ENCODE peak calls at places on chromosomes 2 and 18, in seven cellular contexts. One of them, this sample, is unnamed.

GRCh38 chr2:232884001-232884421 is 13.9 kb downstream of the SNORC start:
- DNase-seq in GM04504: no peak
- DNase-seq in ELR: no peak
- DNase-seq in NCI-H1092: no peak
- DNase-seq in hypothalamus: no peak
- DNase-seq in AG10803: no peak
- DNase-seq in H54: no peak
- DNase-seq in this sample: no peak

GRCh38 chr2:134718956-134719814 is at the start of gene TMEM163:
- DNase-seq in hypothalamus: peak; percentile 13
- DNase-seq in GM04504: no peak
- DNase-seq in AG10803: no peak
- DNase-seq in H54: no peak
- DNase-seq in ELR: no peak
- DNase-seq in NCI-H1092: peak; percentile 42
- DNase-seq in this sample: no peak

GRCh38 chr18:76935722-76936337 is 113.5 kb downstream of the ZNF236 start:
- DNase-seq in NCI-H1092: no peak
- DNase-seq in AG10803: no peak
- DNase-seq in ELR: no peak
- DNase-seq in H54: no peak
- DNase-seq in hypothalamus: no peak
- DNase-seq in GM04504: no peak
- DNase-seq in this sample: no peak

GRCh38 chr2:1402064-1402463 is 11.2 kb upstream of the TPO start:
- DNase-seq in NCI-H1092: no peak
- DNase-seq in ELR: no peak
- DNase-seq in hypothalamus: no peak
- DNase-seq in GM04504: no peak
- DNase-seq in AG10803: no peak
- DNase-seq in H54: no peak
- DNase-seq in this sample: no peak

GRCh38 chr2:192267484-192267883 is 72.8 kb upstream of the TMEFF2 start:
- DNase-seq in NCI-H1092: no peak
- DNase-seq in ELR: peak; percentile 92
- DNase-seq in AG10803: peak; percentile 72
- DNase-seq in H54: peak; percentile 5
- DNase-seq in hypothalamus: no peak
- DNase-seq in GM04504: peak; percentile 46
- DNase-seq in this sample: no peak

GRCh38 chr2:214569419-214570035 is 158.7 kb downstream of the VWC2L start:
- DNase-seq in NCI-H1092: no peak
- DNase-seq in ELR: no peak
- DNase-seq in GM04504: no peak
- DNase-seq in hypothalamus: no peak
- DNase-seq in H54: no peak
- DNase-seq in AG10803: no peak
- DNase-seq in this sample: no peak

GRCh38 chr2:68857446-68857845 is 13.8 kb downstream of the BMP10 start:
- DNase-seq in H54: no peak
- DNase-seq in NCI-H1092: no peak
- DNase-seq in AG10803: no peak
- DNase-seq in hypothalamus: no peak
- DNase-seq in GM04504: no peak
- DNase-seq in ELR: no peak
- DNase-seq in this sample: no peak

GRCh38 chr18:57901819-57902600 is 98.9 kb upstream of the ATP8B1 start:
- DNase-seq in hypothalamus: no peak
- DNase-seq in ELR: peak; percentile 27
- DNase-seq in GM04504: no peak
- DNase-seq in AG10803: no peak
- DNase-seq in NCI-H1092: no peak
- DNase-seq in H54: no peak
- DNase-seq in this sample: no peak

GRCh38 chr18:33421225-33421624 is 19.3 kb downstream of the CCDC178 start:
- DNase-seq in GM04504: no peak
- DNase-seq in H54: no peak
- DNase-seq in hypothalamus: no peak
- DNase-seq in AG10803: no peak
- DNase-seq in NCI-H1092: no peak
- DNase-seq in ELR: no peak
- DNase-seq in this sample: no peak

GRCh38 chr2:119827866-119828507 is 68.3 kb downstream of the PTPN4 start:
- DNase-seq in ELR: peak; percentile 58
- DNase-seq in hypothalamus: no peak
- DNase-seq in NCI-H1092: no peak
- DNase-seq in GM04504: no peak
- DNase-seq in H54: no peak
- DNase-seq in AG10803: no peak
- DNase-seq in this sample: no peak

GRCh38 chr2:42140501-42140900 is 28.7 kb upstream of the EML4 start:
- DNase-seq in GM04504: no peak
- DNase-seq in ELR: peak; percentile 43
- DNase-seq in H54: no peak
- DNase-seq in AG10803: no peak
- DNase-seq in NCI-H1092: no peak
- DNase-seq in hypothalamus: no peak
- DNase-seq in this sample: no peak

GRCh38 chr18:50611529-50611941 is 51.6 kb downstream of the MAPK4 start:
- DNase-seq in AG10803: no peak
- DNase-seq in NCI-H1092: no peak
- DNase-seq in ELR: no peak
- DNase-seq in H54: no peak
- DNase-seq in GM04504: no peak
- DNase-seq in hypothalamus: no peak
- DNase-seq in this sample: no peak

GRCh38 chr18:13051159-13051558 is 60.0 kb downstream of the CEP192 start:
- DNase-seq in NCI-H1092: no peak
- DNase-seq in H54: no peak
- DNase-seq in AG10803: no peak
- DNase-seq in GM04504: no peak
- DNase-seq in ELR: peak; percentile 33
- DNase-seq in hypothalamus: no peak
- DNase-seq in this sample: no peak

GRCh38 chr2:176445831-176446433 is 176.7 kb downstream of the MTX2 start:
- DNase-seq in NCI-H1092: no peak
- DNase-seq in AG10803: peak; percentile 63
- DNase-seq in hypothalamus: no peak
- DNase-seq in ELR: peak; percentile 74
- DNase-seq in H54: peak; percentile 23
- DNase-seq in GM04504: no peak
- DNase-seq in this sample: no peak

GRCh38 chr2:25314514-25315315 is 27.0 kb downstream of the DNMT3A start:
- DNase-seq in NCI-H1092: peak; percentile 57
- DNase-seq in H54: no peak
- DNase-seq in ELR: no peak
- DNase-seq in GM04504: no peak
- DNase-seq in AG10803: no peak
- DNase-seq in hypothalamus: no peak
- DNase-seq in this sample: peak; percentile 88

GRCh38 chr2:8502316-8502715 is 179.5 kb upstream of the ID2 start:
- DNase-seq in H54: no peak
- DNase-seq in AG10803: no peak
- DNase-seq in ELR: no peak
- DNase-seq in GM04504: no peak
- DNase-seq in hypothalamus: no peak
- DNase-seq in NCI-H1092: no peak
- DNase-seq in this sample: peak; percentile 56

GRCh38 chr2:67649331-67650071 is 252.4 kb downstream of the ETAA1 start:
- DNase-seq in NCI-H1092: no peak
- DNase-seq in GM04504: peak; percentile 61
- DNase-seq in ELR: no peak
- DNase-seq in H54: no peak
- DNase-seq in hypothalamus: no peak
- DNase-seq in AG10803: peak; percentile 93
- DNase-seq in this sample: peak; percentile 89

GRCh38 chr2:72788756-72789155 is 37.1 kb downstream of the EXOC6B start:
- DNase-seq in AG10803: peak; percentile 62
- DNase-seq in ELR: peak; percentile 73
- DNase-seq in NCI-H1092: no peak
- DNase-seq in H54: peak; percentile 51
- DNase-seq in hypothalamus: no peak
- DNase-seq in GM04504: peak; percentile 43
- DNase-seq in this sample: no peak

GRCh38 chr2:223044092-223044836 is 7.7 kb upstream of the KCNE4 start:
- DNase-seq in ELR: no peak
- DNase-seq in H54: no peak
- DNase-seq in GM04504: no peak
- DNase-seq in NCI-H1092: no peak
- DNase-seq in hypothalamus: no peak
- DNase-seq in AG10803: no peak
- DNase-seq in this sample: no peak

GRCh38 chr18:36279001-36279400 is 18.5 kb upstream of the FHOD3 start:
- DNase-seq in NCI-H1092: no peak
- DNase-seq in H54: no peak
- DNase-seq in AG10803: no peak
- DNase-seq in ELR: no peak
- DNase-seq in hypothalamus: no peak
- DNase-seq in GM04504: no peak
- DNase-seq in this sample: no peak

GRCh38 chr2:20182241-20182931 is 42.5 kb downstream of the SDC1 start:
- DNase-seq in GM04504: no peak
- DNase-seq in ELR: peak; percentile 95
- DNase-seq in H54: peak; percentile 94
- DNase-seq in hypothalamus: no peak
- DNase-seq in NCI-H1092: no peak
- DNase-seq in AG10803: peak; percentile 51
- DNase-seq in this sample: peak; percentile 45

GRCh38 chr2:227033471-227034148 is 130.4 kb downstream of the COL4A4 start:
- DNase-seq in AG10803: peak; percentile 54
- DNase-seq in GM04504: peak; percentile 24
- DNase-seq in NCI-H1092: no peak
- DNase-seq in H54: peak; percentile 23
- DNase-seq in hypothalamus: no peak
- DNase-seq in ELR: peak; percentile 48
- DNase-seq in this sample: peak; percentile 79

GRCh38 chr2:137118140-137118539 is 352.8 kb downstream of the THSD7B start:
- DNase-seq in GM04504: no peak
- DNase-seq in H54: no peak
- DNase-seq in ELR: no peak
- DNase-seq in NCI-H1092: no peak
- DNase-seq in AG10803: peak; percentile 66
- DNase-seq in hypothalamus: no peak
- DNase-seq in this sample: no peak

GRCh38 chr18:41993151-41993550 is 38.1 kb downstream of the PIK3C3 start:
- DNase-seq in hypothalamus: no peak
- DNase-seq in GM04504: no peak
- DNase-seq in H54: no peak
- DNase-seq in NCI-H1092: no peak
- DNase-seq in AG10803: peak; percentile 7
- DNase-seq in ELR: no peak
- DNase-seq in this sample: no peak

GRCh38 chr2:71864085-71864484 is 283.6 kb downstream of the CYP26B1 start:
- DNase-seq in hypothalamus: no peak
- DNase-seq in H54: no peak
- DNase-seq in AG10803: no peak
- DNase-seq in ELR: no peak
- DNase-seq in GM04504: no peak
- DNase-seq in NCI-H1092: no peak
- DNase-seq in this sample: no peak

GRCh38 chr18:32629990-32630389 is 142.8 kb downstream of the KLHL14 start:
- DNase-seq in ELR: no peak
- DNase-seq in hypothalamus: no peak
- DNase-seq in H54: no peak
- DNase-seq in AG10803: no peak
- DNase-seq in NCI-H1092: no peak
- DNase-seq in GM04504: no peak
- DNase-seq in this sample: no peak

GRCh38 chr2:239760596-239760995 is 264.5 kb downstream of the NDUFA10 start:
- DNase-seq in hypothalamus: no peak
- DNase-seq in H54: no peak
- DNase-seq in ELR: no peak
- DNase-seq in AG10803: no peak
- DNase-seq in NCI-H1092: no peak
- DNase-seq in GM04504: no peak
- DNase-seq in this sample: peak; percentile 40

GRCh38 chr18:8703181-8703638 is 2.1 kb upstream of the MTCL1 start:
- DNase-seq in hypothalamus: no peak
- DNase-seq in GM04504: no peak
- DNase-seq in AG10803: no peak
- DNase-seq in NCI-H1092: no peak
- DNase-seq in H54: no peak
- DNase-seq in ELR: no peak
- DNase-seq in this sample: peak; percentile 62

GRCh38 chr18:79856119-79857080 is 58.7 kb downstream of the KCNG2 start:
- DNase-seq in ELR: no peak
- DNase-seq in hypothalamus: no peak
- DNase-seq in AG10803: peak; percentile 26
- DNase-seq in GM04504: no peak
- DNase-seq in H54: no peak
- DNase-seq in NCI-H1092: peak; percentile 51
- DNase-seq in this sample: no peak

GRCh38 chr2:152627010-152627957 is 90.0 kb downstream of the PRPF40A start:
- DNase-seq in GM04504: no peak
- DNase-seq in ELR: peak; percentile 57
- DNase-seq in H54: no peak
- DNase-seq in hypothalamus: no peak
- DNase-seq in AG10803: peak; percentile 69
- DNase-seq in NCI-H1092: no peak
- DNase-seq in this sample: no peak

GRCh38 chr2:33215299-33215698 is 261.1 kb upstream of the RASGRP3 start:
- DNase-seq in GM04504: peak; percentile 86
- DNase-seq in hypothalamus: no peak
- DNase-seq in H54: no peak
- DNase-seq in ELR: peak; percentile 77
- DNase-seq in AG10803: peak; percentile 92
- DNase-seq in NCI-H1092: no peak
- DNase-seq in this sample: peak; percentile 77

This sample was measured in sigmoid colon.